ENCODE peak calls at places on chromosomes 11 and 22, in four cellular contexts. One of them, this sample, is unnamed.

GRCh38 chr11:26522912-26523610 is 49.0 kb downstream of the MUC15 start:
- DNase-seq in activated CD4-positive, alpha-beta T cell treated with anti-CD3 and anti-CD28 coated beads for 1 hour: no peak
- DNase-seq in stimulated activated CD8-positive, alpha-beta memory T cell treated with anti-CD3 and anti-CD28 coated beads, Interleukin-12 subunit alpha, Interleukin-12 subunit beta, amount 100 ng/mL, for 4 hours: no peak
- DNase-seq in fibroblast of gingiva: no peak
- DNase-seq in this sample: no peak

GRCh38 chr11:119223856-119224255 is 17.7 kb downstream of the CBL start:
- DNase-seq in activated CD4-positive, alpha-beta T cell treated with anti-CD3 and anti-CD28 coated beads for 1 hour: no peak
- DNase-seq in stimulated activated CD8-positive, alpha-beta memory T cell treated with anti-CD3 and anti-CD28 coated beads, Interleukin-12 subunit alpha, Interleukin-12 subunit beta, amount 100 ng/mL, for 4 hours: no peak
- DNase-seq in fibroblast of gingiva: no peak
- DNase-seq in this sample: no peak

GRCh38 chr11:91960770-91961169 is 263.8 kb upstream of the FAT3 start:
- DNase-seq in activated CD4-positive, alpha-beta T cell treated with anti-CD3 and anti-CD28 coated beads for 1 hour: no peak
- DNase-seq in stimulated activated CD8-positive, alpha-beta memory T cell treated with anti-CD3 and anti-CD28 coated beads, Interleukin-12 subunit alpha, Interleukin-12 subunit beta, amount 100 ng/mL, for 4 hours: no peak
- DNase-seq in fibroblast of gingiva: no peak
- DNase-seq in this sample: no peak

GRCh38 chr11:133945087-133945974 is 11.4 kb downstream of the IGSF9B start:
- DNase-seq in activated CD4-positive, alpha-beta T cell treated with anti-CD3 and anti-CD28 coated beads for 1 hour: peak
- DNase-seq in stimulated activated CD8-positive, alpha-beta memory T cell treated with anti-CD3 and anti-CD28 coated beads, Interleukin-12 subunit alpha, Interleukin-12 subunit beta, amount 100 ng/mL, for 4 hours: peak
- DNase-seq in fibroblast of gingiva: no peak
- DNase-seq in this sample: no peak

GRCh38 chr22:48867891-48868290 is 959.8 kb downstream of the BRD1 start:
- DNase-seq in activated CD4-positive, alpha-beta T cell treated with anti-CD3 and anti-CD28 coated beads for 1 hour: no peak
- DNase-seq in stimulated activated CD8-positive, alpha-beta memory T cell treated with anti-CD3 and anti-CD28 coated beads, Interleukin-12 subunit alpha, Interleukin-12 subunit beta, amount 100 ng/mL, for 4 hours: no peak
- DNase-seq in fibroblast of gingiva: no peak
- DNase-seq in this sample: no peak

GRCh38 chr11:46912526-46913150 is 5.7 kb downstream of the LRP4 start:
- DNase-seq in activated CD4-positive, alpha-beta T cell treated with anti-CD3 and anti-CD28 coated beads for 1 hour: no peak
- DNase-seq in stimulated activated CD8-positive, alpha-beta memory T cell treated with anti-CD3 and anti-CD28 coated beads, Interleukin-12 subunit alpha, Interleukin-12 subunit beta, amount 100 ng/mL, for 4 hours: no peak
- DNase-seq in fibroblast of gingiva: no peak
- DNase-seq in this sample: no peak

GRCh38 chr11:405323-405975 is 9.3 kb downstream of the SIGIRR start:
- DNase-seq in activated CD4-positive, alpha-beta T cell treated with anti-CD3 and anti-CD28 coated beads for 1 hour: no peak
- DNase-seq in stimulated activated CD8-positive, alpha-beta memory T cell treated with anti-CD3 and anti-CD28 coated beads, Interleukin-12 subunit alpha, Interleukin-12 subunit beta, amount 100 ng/mL, for 4 hours: no peak
- DNase-seq in fibroblast of gingiva: peak
- DNase-seq in this sample: no peak

GRCh38 chr11:62560566-62561103 is 13.1 kb downstream of the EEF1G start:
- DNase-seq in activated CD4-positive, alpha-beta T cell treated with anti-CD3 and anti-CD28 coated beads for 1 hour: peak
- DNase-seq in stimulated activated CD8-positive, alpha-beta memory T cell treated with anti-CD3 and anti-CD28 coated beads, Interleukin-12 subunit alpha, Interleukin-12 subunit beta, amount 100 ng/mL, for 4 hours: no peak
- DNase-seq in fibroblast of gingiva: peak
- DNase-seq in this sample: peak

GRCh38 chr11:44101098-44101497 is 5.6 kb downstream of the EXT2 start:
- DNase-seq in activated CD4-positive, alpha-beta T cell treated with anti-CD3 and anti-CD28 coated beads for 1 hour: no peak
- DNase-seq in stimulated activated CD8-positive, alpha-beta memory T cell treated with anti-CD3 and anti-CD28 coated beads, Interleukin-12 subunit alpha, Interleukin-12 subunit beta, amount 100 ng/mL, for 4 hours: no peak
- DNase-seq in fibroblast of gingiva: peak
- DNase-seq in this sample: no peak

GRCh38 chr11:800473-800872 is 2.4 kb upstream of the SLC25A22 start:
- DNase-seq in activated CD4-positive, alpha-beta T cell treated with anti-CD3 and anti-CD28 coated beads for 1 hour: no peak
- DNase-seq in stimulated activated CD8-positive, alpha-beta memory T cell treated with anti-CD3 and anti-CD28 coated beads, Interleukin-12 subunit alpha, Interleukin-12 subunit beta, amount 100 ng/mL, for 4 hours: no peak
- DNase-seq in fibroblast of gingiva: no peak
- DNase-seq in this sample: no peak